ENCODE peak calls at places on chromosomes 6 and 20, in nine cellular contexts. Z is uterus, H is breast epithelium, M is heart left ventricle, G is ovary, L is esophagus muscularis mucosa, W is body of pancreas, Q is prostate gland, X is adrenal gland. B is an unnamed sample.
A peak's percentile ranks its signal among the peaks of the same experiment; 100 is the strongest.

GRCh38 chr6:138188278-138188923 is 26.7 kb downstream of the ARFGEF3 start:
- DNase-seq in Z (no peak), H (no peak), M (no peak), G (no peak), L (no peak), W (peak; percentile 26), Q (peak; percentile 63), X (no peak), B (no peak)

GRCh38 chr6:150273457-150274309 is 95.1 kb upstream of the IYD start:
- DNase-seq in Z (no peak), H (no peak), M (no peak), G (no peak), L (no peak), W (no peak), Q (no peak), X (no peak), B (no peak)

GRCh38 chr20:24837721-24838456 is 111.2 kb upstream of the CST7 start:
- DNase-seq in Z (no peak), H (no peak), M (no peak), G (no peak), L (no peak), W (no peak), Q (no peak), X (no peak), B (no peak)

GRCh38 chr20:49957487-49957938 is 21.3 kb downstream of the RNF114 start:
- DNase-seq in Z (no peak), H (no peak), M (no peak), G (no peak), L (no peak), W (peak; percentile 66), Q (no peak), X (no peak), B (no peak)

GRCh38 chr6:144896296-144896695 is 611.2 kb downstream of the UTRN start:
- DNase-seq in Z (no peak), H (no peak), M (no peak), G (no peak), L (no peak), W (no peak), Q (no peak), X (no peak), B (no peak)

GRCh38 chr6:75233097-75233615 is 10.4 kb downstream of the COX7A2 start:
- DNase-seq in Z (no peak), H (no peak), M (no peak), G (no peak), L (no peak), W (no peak), Q (no peak), X (no peak), B (no peak)

GRCh38 chr6:77124604-77125003 is 338.7 kb downstream of the HTR1B start:
- DNase-seq in Z (no peak), H (no peak), M (no peak), G (no peak), L (no peak), W (no peak), Q (no peak), X (no peak), B (no peak)

GRCh38 chr6:99912657-99913056 is 81.4 kb downstream of the MCHR2 start:
- DNase-seq in Z (no peak), H (no peak), M (no peak), G (no peak), L (no peak), W (no peak), Q (no peak), X (no peak), B (no peak)

GRCh38 chr20:53947501-53948195 is 122.7 kb downstream of the BCAS1 start:
- DNase-seq in Z (no peak), H (no peak), M (no peak), G (no peak), L (peak; percentile 64), W (no peak), Q (no peak), X (no peak), B (no peak)

GRCh38 chr20:53950031-53950430 is 120.4 kb downstream of the BCAS1 start:
- DNase-seq in Z (no peak), H (no peak), M (no peak), G (no peak), L (peak; percentile 87), W (no peak), Q (no peak), X (no peak), B (no peak)

GRCh38 chr20:53949319-53949839 is 121.0 kb downstream of the BCAS1 start:
- DNase-seq in Z (no peak), H (no peak), M (peak; percentile 61), G (no peak), L (peak; percentile 92), W (peak; percentile 17), Q (no peak), X (no peak), B (no peak)

GRCh38 chr20:53950578-53950977 is 119.8 kb downstream of the BCAS1 start:
- DNase-seq in Z (no peak), H (no peak), M (no peak), G (no peak), L (peak; percentile 19), W (no peak), Q (no peak), X (no peak), B (no peak)

DNA sequence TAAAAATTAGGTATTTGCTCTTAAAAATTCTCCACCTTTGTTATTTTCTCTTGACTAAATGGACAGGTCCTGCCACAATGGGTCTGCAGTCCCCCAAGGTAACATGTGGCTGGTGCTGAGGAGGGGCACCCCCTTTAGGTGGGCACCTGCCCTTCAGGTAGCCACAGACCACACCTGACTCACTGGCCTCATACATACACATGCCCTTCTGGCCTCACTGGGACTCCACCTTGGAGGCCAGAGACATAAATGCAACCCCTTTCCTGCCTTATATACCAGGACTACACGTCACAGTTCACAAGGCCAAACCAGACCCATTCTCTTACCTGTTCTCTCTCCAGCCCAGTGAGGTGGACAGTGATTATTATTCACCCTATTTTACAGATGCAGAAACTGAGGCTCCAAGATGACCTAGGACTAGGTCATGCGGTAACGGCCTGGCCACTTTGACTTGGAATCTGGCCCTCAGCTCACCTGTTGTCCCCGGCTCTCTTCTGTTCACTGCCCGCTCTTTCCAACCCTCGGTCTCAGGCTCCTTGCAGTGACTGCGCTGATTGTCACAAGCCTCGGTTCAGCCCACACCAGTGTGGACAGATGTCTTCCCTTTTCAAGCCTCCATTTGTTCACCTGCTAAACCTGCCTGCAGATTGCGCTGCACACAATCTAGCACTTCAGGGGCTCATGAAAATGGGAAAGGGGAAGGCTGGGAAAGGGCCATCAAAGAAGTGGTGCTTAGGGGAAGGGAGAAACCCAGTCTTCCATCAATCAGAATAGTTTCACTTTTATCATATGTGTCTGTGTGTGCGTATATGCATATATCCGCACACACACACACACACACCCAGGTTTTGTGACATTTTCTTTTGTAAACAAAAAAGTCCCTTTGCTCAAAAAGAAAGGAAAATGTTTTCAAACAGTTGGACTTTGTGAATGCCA is 121.7 kb downstream of the BCAS1 start:
- DNase-seq in Z (no peak), H (no peak), M (no peak), G (no peak), L (peak; percentile 68), W (no peak), Q (no peak), X (no peak), B (no peak)
- H3K4me3 ChIP-seq in Z (no peak overlapping the region), H (no peak overlapping the region), M (no peak overlapping the region), G (no peak overlapping the region), L (no peak overlapping the region), W (no peak overlapping the region), Q (no peak overlapping the region), X (no peak overlapping the region), B (no peak overlapping the region)

GRCh38 chr20:652611-653109 is 340 bp downstream of the SRXN1 start:
- DNase-seq in Z (no peak), H (no peak), M (peak; percentile 55), G (no peak), L (no peak), W (peak; percentile 39), Q (no peak), X (peak; percentile 67), B (no peak)
- TF ChIP-seq POLR2A in Z (no peak), H (no peak), M (no peak), G (no peak), L (no peak), W (no peak), Q (no peak), X (no peak), B (no peak)

GRCh38 chr6:28658475-28659249 is 133.0 kb downstream of the GPX5 start:
- DNase-seq in Z (no peak), H (no peak), M (no peak), G (no peak), L (no peak), W (no peak), Q (no peak), X (no peak), B (no peak)

GRCh38 chr6:28657756-28658465 is 132.2 kb downstream of the GPX5 start:
- DNase-seq in Z (peak; percentile 62), H (no peak), M (no peak), G (peak; percentile 71), L (no peak), W (peak; percentile 44), Q (no peak), X (peak; percentile 72), B (no peak)

GRCh38 chr6:28656715-28657114 is 131.0 kb downstream of the GPX5 start:
- DNase-seq in Z (no peak), H (no peak), M (no peak), G (no peak), L (no peak), W (no peak), Q (no peak), X (no peak), B (no peak)

GRCh38 chr6:28659250-28659566 is 133.5 kb downstream of the GPX5 start:
- DNase-seq in Z (no peak), H (no peak), M (no peak), G (no peak), L (no peak), W (no peak), Q (no peak), X (no peak), B (no peak)

DNA sequence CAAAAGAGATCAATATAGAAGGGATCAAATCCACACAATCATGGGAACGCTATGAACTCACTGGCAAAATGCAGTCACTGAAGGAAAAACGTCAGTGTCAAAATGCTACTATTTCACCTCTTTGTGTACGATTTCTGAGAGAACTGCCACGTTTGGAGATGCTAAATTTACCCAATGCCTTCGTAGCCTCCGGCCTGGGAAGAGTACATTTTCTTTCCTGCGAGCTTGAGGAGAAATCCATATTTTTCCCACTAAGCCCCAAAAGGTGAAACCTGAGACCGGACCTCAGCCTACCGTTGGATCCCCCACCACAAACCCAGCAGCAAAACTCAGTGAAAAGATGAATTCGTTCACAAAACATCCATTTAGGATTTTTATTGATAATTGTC is 131.7 kb downstream of the GPX5 start:
- DNase-seq in Z (no peak), H (no peak), M (no peak), G (no peak), L (no peak), W (no peak), Q (no peak), X (no peak), B (no peak)
- H3K4me3 ChIP-seq in Z (peak overlapping the region; percentile 43), H (peak overlapping the region; percentile 44), M (no peak overlapping the region), G (peak overlapping the region; percentile 45), L (peak overlapping the region; percentile 38), W (no peak overlapping the region), Q (peak overlapping the region; percentile 23), X (no peak overlapping the region), B (peak overlapping the region; percentile 16)

GRCh38 chr20:35719717-35720116 is 20.5 kb downstream of the ROMO1 start:
- DNase-seq in Z (no peak), H (no peak), M (no peak), G (no peak), L (no peak), W (no peak), Q (no peak), X (no peak), B (no peak)

GRCh38 chr20:35720165-35721123 is 21.2 kb downstream of the ROMO1 start:
- DNase-seq in Z (no peak), H (no peak), M (no peak), G (no peak), L (no peak), W (no peak), Q (no peak), X (no peak), B (no peak)

GRCh38 chr20:35721219-35721618 is 20.8 kb downstream of the RBM39 start:
- DNase-seq in Z (no peak), H (no peak), M (no peak), G (no peak), L (no peak), W (no peak), Q (no peak), X (no peak), B (no peak)

GRCh38 chr20:35721621-35722020 is 20.4 kb downstream of the RBM39 start:
- DNase-seq in Z (no peak), H (no peak), M (no peak), G (no peak), L (no peak), W (no peak), Q (no peak), X (no peak), B (no peak)

GRCh38 chr20:35718972-35719635 is 19.9 kb downstream of the ROMO1 start:
- DNase-seq in Z (no peak), H (no peak), M (no peak), G (no peak), L (no peak), W (no peak), Q (no peak), X (no peak), B (no peak)
- TF ChIP-seq POLR2A in Z (no peak), H (no peak), M (no peak), G (no peak), L (no peak), W (no peak), Q (no peak), X (no peak), B (no peak)